ENCODE peak calls at places on chromosomes 13 and 19, in five cellular contexts. One of them, this sample, is unnamed.

GRCh38 chr19:18433039-18433691 is 4.8 kb downstream of the ISYNA1 start:
- DNase-seq in neuronal stem cell: no peak
- DNase-seq in CD8-positive, alpha-beta T cell: no peak
- DNase-seq in effector memory CD4-positive, alpha-beta T cell: no peak
- DNase-seq in OCI-LY7: peak; percentile 38
- DNase-seq in this sample: no peak

GRCh38 chr13:94967183-94968039 is 255.1 kb upstream of the SOX21 start:
- DNase-seq in CD8-positive, alpha-beta T cell: no peak
- DNase-seq in OCI-LY7: no peak
- DNase-seq in effector memory CD4-positive, alpha-beta T cell: no peak
- DNase-seq in neuronal stem cell: peak; percentile 57
- DNase-seq in this sample: no peak

GRCh38 chr13:33125821-33126570 is 109.8 kb downstream of the KL start:
- DNase-seq in neuronal stem cell: peak; percentile 27
- DNase-seq in CD8-positive, alpha-beta T cell: no peak
- DNase-seq in effector memory CD4-positive, alpha-beta T cell: no peak
- DNase-seq in OCI-LY7: no peak
- DNase-seq in this sample: no peak

GRCh38 chr13:30713133-30713532 is 22.2 kb upstream of the ALOX5AP start:
- DNase-seq in CD8-positive, alpha-beta T cell: no peak
- DNase-seq in effector memory CD4-positive, alpha-beta T cell: no peak
- DNase-seq in OCI-LY7: no peak
- DNase-seq in neuronal stem cell: no peak
- DNase-seq in this sample: no peak

GRCh38 chr19:49875801-49876421 is 1.2 kb downstream of the AKT1S1 start:
- DNase-seq in OCI-LY7: peak; percentile 76
- DNase-seq in neuronal stem cell: peak; percentile 59
- DNase-seq in effector memory CD4-positive, alpha-beta T cell: peak; percentile 38
- DNase-seq in CD8-positive, alpha-beta T cell: peak; percentile 51
- DNase-seq in this sample: peak; percentile 41

GRCh38 chr19:15378529-15379082 is 981 bp downstream of the AKAP8 start:
- DNase-seq in OCI-LY7: peak; percentile 73
- DNase-seq in effector memory CD4-positive, alpha-beta T cell: peak; percentile 18
- DNase-seq in CD8-positive, alpha-beta T cell: peak; percentile 26
- DNase-seq in neuronal stem cell: peak; percentile 20
- DNase-seq in this sample: no peak

GRCh38 chr19:19106061-19106551 is 32.2 kb downstream of the TMEM161A start:
- DNase-seq in CD8-positive, alpha-beta T cell: no peak
- DNase-seq in OCI-LY7: no peak
- DNase-seq in neuronal stem cell: no peak
- DNase-seq in effector memory CD4-positive, alpha-beta T cell: no peak
- DNase-seq in this sample: no peak

GRCh38 chr19:6521718-6522646 is 8.8 kb upstream of the TNFSF9 start:
- DNase-seq in neuronal stem cell: no peak
- DNase-seq in CD8-positive, alpha-beta T cell: peak; percentile 41
- DNase-seq in effector memory CD4-positive, alpha-beta T cell: peak; percentile 50
- DNase-seq in OCI-LY7: peak; percentile 91
- DNase-seq in this sample: peak; percentile 19

GRCh38 chr19:28170066-28170465 is 1042.9 kb downstream of the UQCRFS1 start:
- DNase-seq in OCI-LY7: no peak
- DNase-seq in effector memory CD4-positive, alpha-beta T cell: no peak
- DNase-seq in neuronal stem cell: no peak
- DNase-seq in CD8-positive, alpha-beta T cell: no peak
- DNase-seq in this sample: no peak

GRCh38 chr13:96898212-96898611 is 96.1 kb downstream of the OXGR1 start:
- DNase-seq in CD8-positive, alpha-beta T cell: no peak
- DNase-seq in effector memory CD4-positive, alpha-beta T cell: no peak
- DNase-seq in neuronal stem cell: no peak
- DNase-seq in OCI-LY7: no peak
- DNase-seq in this sample: no peak

GRCh38 chr13:29260684-29261083 is 334.8 kb downstream of the SLC7A1 start:
- DNase-seq in neuronal stem cell: no peak
- DNase-seq in CD8-positive, alpha-beta T cell: no peak
- DNase-seq in OCI-LY7: no peak
- DNase-seq in effector memory CD4-positive, alpha-beta T cell: no peak
- DNase-seq in this sample: no peak

GRCh38 chr13:51246005-51246404 is 23.8 kb downstream of the FAM124A start:
- DNase-seq in effector memory CD4-positive, alpha-beta T cell: no peak
- DNase-seq in CD8-positive, alpha-beta T cell: no peak
- DNase-seq in OCI-LY7: no peak
- DNase-seq in neuronal stem cell: no peak
- DNase-seq in this sample: no peak

GRCh38 chr13:39655569-39656324 is at the start of gene COG6:
- DNase-seq in CD8-positive, alpha-beta T cell: peak; percentile 97
- DNase-seq in effector memory CD4-positive, alpha-beta T cell: peak; percentile 92
- DNase-seq in neuronal stem cell: peak; percentile 87
- DNase-seq in OCI-LY7: peak; percentile 91
- DNase-seq in this sample: peak; percentile 94

DNA sequence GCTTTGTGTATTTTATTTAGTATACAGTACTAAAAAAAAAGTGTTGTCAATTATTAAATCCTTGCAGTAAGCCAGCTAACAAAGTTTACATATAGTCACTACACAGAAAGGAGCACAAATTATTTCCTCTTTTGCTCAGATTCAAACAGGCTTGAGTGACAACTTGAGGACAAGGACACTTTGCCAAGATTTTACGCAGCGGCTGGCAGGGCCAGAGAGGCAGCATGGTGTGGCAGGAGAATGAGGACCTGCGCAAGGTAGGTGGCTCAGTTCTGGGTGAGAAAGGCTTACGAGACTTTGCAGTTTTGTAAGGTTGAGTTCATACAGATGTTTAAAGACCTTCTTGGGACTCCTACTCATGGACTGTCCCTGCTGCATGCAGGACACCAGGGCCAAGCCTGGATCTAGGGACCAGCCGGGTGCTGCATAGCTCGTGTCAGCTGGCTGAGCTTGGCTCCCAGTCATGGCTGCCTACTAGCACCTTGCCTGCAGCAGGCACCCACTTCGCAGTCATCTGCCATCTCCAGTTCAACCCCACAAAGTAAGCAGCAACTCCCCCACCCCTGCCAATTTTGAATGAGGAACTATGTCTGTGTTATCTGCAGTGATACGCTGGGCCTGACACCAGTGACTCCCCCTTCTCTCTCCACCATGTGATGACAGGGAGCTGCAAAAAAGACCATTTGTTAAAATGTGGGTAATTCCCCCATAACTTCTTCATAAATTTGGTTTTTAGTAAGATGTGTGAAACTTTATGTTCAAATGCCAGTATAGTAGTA is 3.7 kb upstream of the TUBA3C start:
- DNase-seq in effector memory CD4-positive, alpha-beta T cell: no peak
- DNase-seq in CD8-positive, alpha-beta T cell: no peak
- DNase-seq in neuronal stem cell: no peak
- DNase-seq in OCI-LY7: no peak
- DNase-seq in this sample: no peak
- H3K9me3 ChIP-seq in effector memory CD4-positive, alpha-beta T cell: no peaks in the 10 kb centered on the region
- H3K9me3 ChIP-seq in CD8-positive, alpha-beta T cell: no peaks in the 10 kb centered on the region
- H3K9me3 ChIP-seq in neuronal stem cell: peaks cover 35% of the 10 kb centered on the region
- H3K9me3 ChIP-seq in OCI-LY7: no peaks in the 10 kb centered on the region
- H3K9me3 ChIP-seq in this sample: no peaks in the 10 kb centered on the region

GRCh38 chr13:111594606-111595005 is 274.2 kb downstream of the TEX29 start:
- DNase-seq in CD8-positive, alpha-beta T cell: no peak
- DNase-seq in neuronal stem cell: no peak
- DNase-seq in effector memory CD4-positive, alpha-beta T cell: no peak
- DNase-seq in OCI-LY7: no peak
- DNase-seq in this sample: no peak
- H3K9me3 ChIP-seq in CD8-positive, alpha-beta T cell: no peaks in the 10 kb centered on the region
- H3K9me3 ChIP-seq in neuronal stem cell: no peaks in the 10 kb centered on the region
- H3K9me3 ChIP-seq in effector memory CD4-positive, alpha-beta T cell: no peaks in the 10 kb centered on the region
- H3K9me3 ChIP-seq in OCI-LY7: no peaks in the 10 kb centered on the region
- H3K9me3 ChIP-seq in this sample: no peaks in the 10 kb centered on the region

DNA sequence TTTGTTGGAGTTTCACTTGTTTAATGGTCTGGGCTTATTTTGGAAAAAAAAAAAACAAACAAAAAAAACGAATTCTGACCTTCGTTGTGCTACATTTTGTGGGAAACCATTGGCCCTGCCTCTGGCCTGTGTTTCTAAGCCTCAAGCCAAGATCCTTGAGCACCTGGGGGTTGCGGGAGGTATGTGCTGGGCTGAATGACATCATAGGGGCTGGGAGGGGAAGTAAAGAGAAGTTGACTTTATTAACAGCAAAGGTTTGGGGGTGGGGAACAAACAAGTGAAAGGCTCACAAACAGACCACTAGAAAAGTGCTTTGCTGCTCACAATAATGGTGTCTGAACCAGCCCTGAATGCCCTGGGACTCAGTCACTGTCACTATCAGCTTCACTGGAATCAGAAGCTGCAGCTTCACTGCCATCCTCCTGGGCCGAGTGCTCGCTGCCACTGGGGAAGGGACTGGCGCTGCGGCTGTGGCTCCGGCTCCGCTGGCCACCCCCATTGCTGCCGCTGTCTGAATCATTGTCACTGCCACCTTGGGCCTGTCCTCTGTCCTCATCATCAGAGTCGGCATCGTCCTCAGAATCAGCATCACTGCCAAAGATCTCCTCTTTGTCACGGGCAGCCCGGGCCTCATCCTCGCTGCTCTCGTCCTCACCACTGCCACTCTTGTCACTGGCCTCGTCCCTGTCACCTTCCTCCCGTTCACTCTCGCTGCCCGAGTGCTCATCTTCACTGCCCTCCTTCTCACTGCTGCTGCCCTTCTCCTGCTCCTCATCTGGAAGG is 5.1 kb downstream of the PAF1 start:
- DNase-seq in OCI-LY7: no peak
- DNase-seq in effector memory CD4-positive, alpha-beta T cell: no peak
- DNase-seq in neuronal stem cell: no peak
- DNase-seq in CD8-positive, alpha-beta T cell: no peak
- DNase-seq in this sample: no peak
- H3K9me3 ChIP-seq in OCI-LY7: no peaks in the 10 kb centered on the region
- H3K9me3 ChIP-seq in effector memory CD4-positive, alpha-beta T cell: no peaks in the 10 kb centered on the region
- H3K9me3 ChIP-seq in neuronal stem cell: no peaks in the 10 kb centered on the region
- H3K9me3 ChIP-seq in CD8-positive, alpha-beta T cell: no peaks in the 10 kb centered on the region
- H3K9me3 ChIP-seq in this sample: no peaks in the 10 kb centered on the region

GRCh38 chr19:57016491-57016890 is 103.3 kb upstream of the USP29 start:
- DNase-seq in neuronal stem cell: no peak
- DNase-seq in CD8-positive, alpha-beta T cell: no peak
- DNase-seq in effector memory CD4-positive, alpha-beta T cell: no peak
- DNase-seq in OCI-LY7: no peak
- DNase-seq in this sample: no peak
- H3K9me3 ChIP-seq in neuronal stem cell: peaks cover 18% of the 10 kb centered on the region
- H3K9me3 ChIP-seq in CD8-positive, alpha-beta T cell: no peaks in the 10 kb centered on the region
- H3K9me3 ChIP-seq in effector memory CD4-positive, alpha-beta T cell: no peaks in the 10 kb centered on the region
- H3K9me3 ChIP-seq in OCI-LY7: no peaks in the 10 kb centered on the region
- H3K9me3 ChIP-seq in this sample: peaks cover 6% of the 10 kb centered on the region

GRCh38 chr13:18953139-18953930 is 228.3 kb downstream of the TUBA3C start:
- DNase-seq in effector memory CD4-positive, alpha-beta T cell: no peak
- DNase-seq in OCI-LY7: no peak
- DNase-seq in CD8-positive, alpha-beta T cell: no peak
- DNase-seq in neuronal stem cell: no peak
- DNase-seq in this sample: no peak

GRCh38 chr13:18959229-18959628 is 222.4 kb downstream of the TUBA3C start:
- DNase-seq in OCI-LY7: no peak
- DNase-seq in CD8-positive, alpha-beta T cell: no peak
- DNase-seq in neuronal stem cell: no peak
- DNase-seq in effector memory CD4-positive, alpha-beta T cell: no peak
- DNase-seq in this sample: no peak

GRCh38 chr13:18954254-18954653 is 227.4 kb downstream of the TUBA3C start:
- DNase-seq in CD8-positive, alpha-beta T cell: no peak
- DNase-seq in effector memory CD4-positive, alpha-beta T cell: no peak
- DNase-seq in neuronal stem cell: no peak
- DNase-seq in OCI-LY7: no peak
- DNase-seq in this sample: no peak

GRCh38 chr13:18959996-18960395 is 221.6 kb downstream of the TUBA3C start:
- DNase-seq in OCI-LY7: no peak
- DNase-seq in effector memory CD4-positive, alpha-beta T cell: no peak
- DNase-seq in neuronal stem cell: no peak
- DNase-seq in CD8-positive, alpha-beta T cell: no peak
- DNase-seq in this sample: no peak

DNA sequence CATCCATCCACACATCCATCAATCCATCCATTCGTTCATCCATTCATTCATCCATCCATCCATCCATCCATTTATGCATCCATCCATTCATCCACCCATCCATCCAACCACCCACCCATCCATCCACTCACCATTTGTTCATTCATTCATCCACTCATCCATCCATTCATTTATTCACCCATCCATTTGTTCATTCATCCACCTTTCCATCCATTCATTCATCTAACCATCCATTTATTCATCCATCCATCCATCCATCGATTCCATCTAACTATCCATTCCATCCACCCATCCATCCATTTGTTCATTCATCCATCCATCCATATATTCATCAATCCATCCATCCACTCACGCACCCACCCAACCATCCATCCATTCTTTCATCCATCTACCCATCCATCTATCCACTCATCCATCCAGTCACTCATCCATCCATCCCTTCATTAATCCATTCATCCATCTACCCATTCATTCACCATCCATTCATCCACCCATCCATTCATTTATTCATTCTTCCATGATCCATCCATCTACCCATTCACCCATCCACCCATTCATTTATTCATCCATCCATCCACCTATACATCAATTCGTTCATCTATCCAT is 225.0 kb downstream of the TUBA3C start:
- DNase-seq in OCI-LY7: no peak
- DNase-seq in effector memory CD4-positive, alpha-beta T cell: no peak
- DNase-seq in neuronal stem cell: no peak
- DNase-seq in CD8-positive, alpha-beta T cell: no peak
- DNase-seq in this sample: no peak
- H3K9me3 ChIP-seq in OCI-LY7: no peaks in the 10 kb centered on the region
- H3K9me3 ChIP-seq in effector memory CD4-positive, alpha-beta T cell: no peaks in the 10 kb centered on the region
- H3K9me3 ChIP-seq in neuronal stem cell: peaks cover 87% of the 10 kb centered on the region
- H3K9me3 ChIP-seq in CD8-positive, alpha-beta T cell: no peaks in the 10 kb centered on the region
- H3K9me3 ChIP-seq in this sample: no peaks in the 10 kb centered on the region

GRCh38 chr13:67138937-67139336 is 91.2 kb downstream of the PCDH9 start:
- DNase-seq in OCI-LY7: no peak
- DNase-seq in effector memory CD4-positive, alpha-beta T cell: no peak
- DNase-seq in neuronal stem cell: no peak
- DNase-seq in CD8-positive, alpha-beta T cell: no peak
- DNase-seq in this sample: no peak
- H3K9me3 ChIP-seq in OCI-LY7: no peaks in the 10 kb centered on the region
- H3K9me3 ChIP-seq in effector memory CD4-positive, alpha-beta T cell: no peaks in the 10 kb centered on the region
- H3K9me3 ChIP-seq in neuronal stem cell: no peaks in the 10 kb centered on the region
- H3K9me3 ChIP-seq in CD8-positive, alpha-beta T cell: no peaks in the 10 kb centered on the region
- H3K9me3 ChIP-seq in this sample: no peaks in the 10 kb centered on the region

GRCh38 chr19:57570707-57571106 is 8.0 kb downstream of the ZNF416 start:
- DNase-seq in OCI-LY7: no peak
- DNase-seq in effector memory CD4-positive, alpha-beta T cell: no peak
- DNase-seq in CD8-positive, alpha-beta T cell: no peak
- DNase-seq in neuronal stem cell: no peak
- DNase-seq in this sample: no peak
- H3K9me3 ChIP-seq in OCI-LY7: peaks cover 35% of the 10 kb centered on the region
- H3K9me3 ChIP-seq in effector memory CD4-positive, alpha-beta T cell: peaks cover 67% of the 10 kb centered on the region
- H3K9me3 ChIP-seq in CD8-positive, alpha-beta T cell: peaks cover 74% of the 10 kb centered on the region
- H3K9me3 ChIP-seq in neuronal stem cell: peaks cover 78% of the 10 kb centered on the region
- H3K9me3 ChIP-seq in this sample: peaks cover 59% of the 10 kb centered on the region

GRCh38 chr19:43786665-43787064 is 5.9 kb upstream of the KCNN4 start:
- DNase-seq in neuronal stem cell: no peak
- DNase-seq in CD8-positive, alpha-beta T cell: no peak
- DNase-seq in OCI-LY7: no peak
- DNase-seq in effector memory CD4-positive, alpha-beta T cell: no peak
- DNase-seq in this sample: no peak

GRCh38 chr19:43784251-43784980 is 3.6 kb upstream of the KCNN4 start:
- DNase-seq in OCI-LY7: peak; percentile 89
- DNase-seq in effector memory CD4-positive, alpha-beta T cell: peak; percentile 36
- DNase-seq in CD8-positive, alpha-beta T cell: peak; percentile 54
- DNase-seq in neuronal stem cell: no peak
- DNase-seq in this sample: peak; percentile 60

GRCh38 chr19:43790587-43790986 is 9.8 kb upstream of the KCNN4 start:
- DNase-seq in neuronal stem cell: no peak
- DNase-seq in effector memory CD4-positive, alpha-beta T cell: no peak
- DNase-seq in OCI-LY7: peak; percentile 14
- DNase-seq in CD8-positive, alpha-beta T cell: no peak
- DNase-seq in this sample: no peak

GRCh38 chr19:43784981-43785808 is 4.4 kb upstream of the KCNN4 start:
- DNase-seq in neuronal stem cell: peak; percentile 59
- DNase-seq in effector memory CD4-positive, alpha-beta T cell: peak; percentile 49
- DNase-seq in CD8-positive, alpha-beta T cell: no peak
- DNase-seq in OCI-LY7: peak; percentile 86
- DNase-seq in this sample: peak; percentile 24

GRCh38 chr19:43789029-43789428 is 8.3 kb upstream of the KCNN4 start:
- DNase-seq in neuronal stem cell: peak; percentile 49
- DNase-seq in CD8-positive, alpha-beta T cell: no peak
- DNase-seq in OCI-LY7: no peak
- DNase-seq in effector memory CD4-positive, alpha-beta T cell: no peak
- DNase-seq in this sample: no peak
- H3K9me3 ChIP-seq in neuronal stem cell: no peaks in the 10 kb centered on the region
- H3K9me3 ChIP-seq in CD8-positive, alpha-beta T cell: no peaks in the 10 kb centered on the region
- H3K9me3 ChIP-seq in OCI-LY7: no peaks in the 10 kb centered on the region
- H3K9me3 ChIP-seq in effector memory CD4-positive, alpha-beta T cell: no peaks in the 10 kb centered on the region
- H3K9me3 ChIP-seq in this sample: no peaks in the 10 kb centered on the region

This sample was measured in T-helper 17 cell.